ENCODE peak calls at places on chromosomes 2 and 18, in ten cellular contexts. F is neural crest cell, D is cardiac fibroblast, M is HCT116, Z is PC-3, P is suprapubic skin, W is ovary, G is heart left ventricle, A is foreskin fibroblast, S is right lobe of liver. I is an unnamed sample.

GRCh38 chr2:20983844-20984243 is 60.0 kb downstream of the APOB start:
- DNase-seq in P (no peak), M (no peak), Z (no peak), S (no peak), G (no peak), A (no peak), D (no peak), W (no peak), F (no peak), I (no peak)

GRCh38 chr2:207914716-207915115 is 110.6 kb downstream of the PLEKHM3 start:
- DNase-seq in Z (no peak), S (no peak), D (no peak), F (no peak), G (no peak), W (no peak), P (no peak), A (no peak), M (no peak), I (no peak)

GRCh38 chr2:122868626-122869275 is 1113.3 kb downstream of the TSN start:
- DNase-seq in F (no peak), G (no peak), P (no peak), Z (no peak), A (no peak), S (no peak), M (no peak), D (peak), W (no peak), I (no peak)

GRCh38 chr2:12076810-12077209 is 330.4 kb downstream of the LPIN1 start:
- DNase-seq in S (no peak), A (no peak), D (peak), W (no peak), F (no peak), G (no peak), Z (no peak), M (no peak), P (no peak), I (no peak)

GRCh38 chr2:217801115-217801531 is 201.7 kb downstream of the TNS1 start:
- DNase-seq in A (no peak), D (no peak), F (no peak), P (peak), Z (no peak), G (no peak), W (peak), S (no peak), M (no peak), I (no peak)

GRCh38 chr18:31042391-31043181 is at the start of gene DSC3:
- DNase-seq in G (no peak), M (no peak), P (peak), S (peak), F (peak), D (peak), W (no peak), Z (peak), A (peak), I (peak)

GRCh38 chr2:145800201-145801091 is 1280.5 kb upstream of the ZEB2 start:
- DNase-seq in W (no peak), A (peak), F (no peak), D (no peak), G (no peak), P (no peak), S (peak), M (peak), Z (peak), I (no peak)

GRCh38 chr2:128424806-128425205 is 106.1 kb upstream of the HS6ST1 start:
- DNase-seq in G (peak), F (no peak), S (peak), P (peak), Z (no peak), A (peak), M (no peak), W (no peak), D (no peak), I (no peak)

GRCh38 chr2:134218928-134219707 is 34.8 kb upstream of the MGAT5 start:
- DNase-seq in G (peak), P (no peak), S (peak), D (no peak), F (no peak), M (no peak), W (no peak), A (no peak), Z (no peak), I (no peak)

GRCh38 chr2:138121769-138122661 is 157.7 kb downstream of the HNMT start:
- DNase-seq in F (no peak), Z (peak), D (no peak), M (no peak), P (no peak), S (no peak), G (no peak), W (no peak), A (no peak), I (no peak)

GRCh38 chr18:35497006-35497333 is 790 bp downstream of the INO80C start:
- DNase-seq in Z (no peak), A (peak), M (no peak), D (peak), G (no peak), S (no peak), F (peak), P (no peak), W (no peak), I (no peak)

GRCh38 chr18:21468514-21469164 is 131.9 kb downstream of the ESCO1 start:
- DNase-seq in D (no peak), G (no peak), M (no peak), Z (no peak), W (no peak), S (no peak), A (no peak), F (no peak), P (no peak), I (no peak)

DNA sequence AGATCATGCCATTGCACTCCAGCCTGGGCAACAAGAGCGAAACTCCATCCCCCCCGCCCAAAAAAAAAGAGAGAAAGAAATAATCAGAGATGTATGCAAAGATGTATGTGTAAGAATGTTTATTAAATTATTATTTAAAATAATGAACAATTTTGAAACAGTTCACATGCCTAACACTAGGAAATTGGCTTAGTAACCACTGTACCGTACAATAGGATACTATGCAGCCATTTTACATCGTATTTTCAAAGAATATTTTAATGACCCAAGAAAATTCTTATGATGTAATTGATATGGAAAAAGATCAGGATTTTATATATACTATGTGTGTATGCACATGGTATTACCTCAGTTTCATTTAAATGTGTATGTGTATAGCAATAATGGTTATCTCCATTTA is 190.5 kb downstream of the ZFP36L2 start:
- DNase-seq in M (no peak), P (no peak), Z (no peak), D (no peak), F (no peak), G (no peak), S (no peak), A (no peak), W (no peak), I (no peak)
- TF ChIP-seq CTCF in M (no peak), P (no peak), Z (no peak), D (no peak), F (peak), G (no peak), S (no peak), A (no peak), W (peak), I (no peak)

GRCh38 chr2:3411103-3411502 is 31.6 kb downstream of the TRAPPC12 start:
- DNase-seq in P (no peak), D (no peak), Z (no peak), A (no peak), W (no peak), G (no peak), M (no peak), F (no peak), S (no peak), I (no peak)
- TF ChIP-seq CTCF in P (no peak), D (no peak), Z (no peak), A (no peak), W (no peak), G (no peak), M (no peak), F (no peak), S (no peak), I (no peak)

GRCh38 chr18:903703-904102 is 968 bp upstream of the ADCYAP1 start:
- DNase-seq in F (peak), W (no peak), G (peak), M (no peak), P (no peak), Z (peak), D (peak), A (peak), S (no peak), I (peak)

GRCh38 chr18:905307-905947 is 756 bp downstream of the ADCYAP1 start:
- DNase-seq in F (no peak), G (no peak), A (no peak), D (no peak), W (no peak), S (no peak), Z (no peak), P (no peak), M (no peak), I (peak)

GRCh38 chr18:902179-902718 is 2.4 kb upstream of the ADCYAP1 start:
- DNase-seq in G (no peak), D (peak), F (no peak), M (peak), A (no peak), S (no peak), P (no peak), W (no peak), Z (peak), I (no peak)

GRCh38 chr18:905948-906415 is 1.3 kb downstream of the ADCYAP1 start:
- DNase-seq in S (no peak), W (no peak), F (no peak), M (no peak), P (no peak), D (no peak), G (no peak), Z (no peak), A (peak), I (peak)

GRCh38 chr18:904135-905090 is at the start of gene ADCYAP1:
- DNase-seq in D (peak), W (no peak), G (no peak), P (no peak), M (no peak), F (no peak), A (peak), Z (peak), S (no peak), I (peak)
- TF ChIP-seq CTCF in D (no peak), W (no peak), G (no peak), P (no peak), M (no peak), F (no peak), A (no peak), Z (peak), S (no peak), I (no peak)

DNA sequence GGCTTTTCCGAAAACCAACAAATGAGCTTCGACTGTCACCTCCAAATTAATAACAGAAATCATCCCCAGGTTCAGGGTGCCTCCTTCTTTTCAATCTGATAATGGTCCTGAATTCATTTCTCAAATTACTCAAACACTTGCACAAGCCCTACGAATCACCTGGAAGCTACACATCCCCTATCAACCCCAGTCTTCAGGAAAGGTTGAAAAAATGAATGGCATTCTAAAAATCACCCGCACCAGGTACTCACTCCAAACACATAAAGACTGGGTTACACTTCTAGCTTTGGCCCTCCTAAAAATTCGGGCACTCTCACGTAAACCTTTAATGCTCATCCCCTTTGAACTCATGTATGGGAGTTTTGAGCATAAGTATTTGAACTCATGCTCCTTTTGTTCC is 23.9 kb downstream of the EIF2AK2 start:
- DNase-seq in Z (no peak), A (no peak), F (no peak), S (no peak), W (no peak), P (no peak), D (no peak), G (no peak), M (no peak), I (no peak)
- TF ChIP-seq CTCF in Z (no peak), A (no peak), F (no peak), S (no peak), W (no peak), P (no peak), D (no peak), G (no peak), M (no peak), I (no peak)

I was measured in glutamatergic neuron.